ENCODE peak calls at places on chromosomes 6 and 20, in ten cellular contexts. N, L, I, Z, U, O, Y, S, Q and F are unnamed samples.

GRCh38 chr6:20931093-20931492 is 396.8 kb downstream of the CDKAL1 start:
- DNase-seq in U (no peak), I (no peak), O (no peak), Z (no peak), L (no peak), N (no peak), S (no peak), Q (no peak), Y (no peak), F (peak; percentile 3)

GRCh38 chr6:130147151-130147550 is 75.6 kb downstream of the SAMD3 start:
- DNase-seq in Z (no peak), Y (no peak), Q (no peak), N (no peak), L (no peak), O (no peak), I (no peak), S (no peak), U (no peak), F (no peak)

GRCh38 chr6:144644776-144645175 is 359.6 kb downstream of the UTRN start:
- DNase-seq in Z (no peak), Q (no peak), O (no peak), I (no peak), Y (no peak), N (no peak), S (no peak), L (no peak), U (no peak), F (no peak)

GRCh38 chr6:159935633-159936032 is 33.2 kb upstream of the IGF2R start:
- DNase-seq in S (no peak), Q (no peak), N (no peak), Y (no peak), I (no peak), U (no peak), O (no peak), L (no peak), Z (no peak), F (no peak)

GRCh38 chr20:59010321-59010994 is 3.4 kb upstream of the CTSZ start:
- DNase-seq in O (no peak), I (peak; percentile 49), U (no peak), Z (peak; percentile 16), N (peak; percentile 75), S (no peak), L (no peak), Y (no peak), Q (peak; percentile 39), F (no peak)

GRCh38 chr6:118963003-118963402 is 28.0 kb upstream of the MCM9 start:
- DNase-seq in I (no peak), S (no peak), Q (no peak), L (no peak), N (peak; percentile 5), U (no peak), O (no peak), Y (peak; percentile 7), Z (no peak), F (no peak)

GRCh38 chr6:133778414-133778813 is 110.5 kb upstream of the TCF21 start:
- DNase-seq in I (no peak), Y (no peak), U (no peak), O (no peak), Q (peak; percentile 42), Z (no peak), S (no peak), L (no peak), N (no peak), F (peak; percentile 16)

GRCh38 chr6:84976516-84977420 is 212.4 kb upstream of the TBX18 start:
- DNase-seq in Y (no peak), O (no peak), S (no peak), L (no peak), Z (no peak), U (no peak), I (no peak), N (peak; percentile 71), Q (no peak), F (no peak)

GRCh38 chr20:51363378-51363777 is 179.1 kb downstream of the NFATC2 start:
- DNase-seq in Q (no peak), O (no peak), U (no peak), Y (no peak), S (no peak), I (no peak), L (no peak), Z (no peak), N (no peak), F (no peak)

GRCh38 chr20:51368461-51369211 is 173.9 kb downstream of the NFATC2 start:
- DNase-seq in O (no peak), Y (no peak), N (no peak), Q (no peak), Z (no peak), U (no peak), L (no peak), S (no peak), I (no peak), F (no peak)

GRCh38 chr20:51366155-51366886 is 176.2 kb downstream of the NFATC2 start:
- DNase-seq in Z (peak; percentile 41), Y (peak; percentile 37), I (peak; percentile 84), L (peak; percentile 58), U (peak; percentile 91), S (peak; percentile 56), O (peak; percentile 46), Q (peak; percentile 53), N (peak; percentile 95), F (peak; percentile 62)

GRCh38 chr20:51363813-51364212 is 178.7 kb downstream of the NFATC2 start:
- DNase-seq in O (no peak), Y (no peak), L (no peak), U (no peak), Q (no peak), I (no peak), N (no peak), Z (no peak), S (no peak), F (no peak)

DNA sequence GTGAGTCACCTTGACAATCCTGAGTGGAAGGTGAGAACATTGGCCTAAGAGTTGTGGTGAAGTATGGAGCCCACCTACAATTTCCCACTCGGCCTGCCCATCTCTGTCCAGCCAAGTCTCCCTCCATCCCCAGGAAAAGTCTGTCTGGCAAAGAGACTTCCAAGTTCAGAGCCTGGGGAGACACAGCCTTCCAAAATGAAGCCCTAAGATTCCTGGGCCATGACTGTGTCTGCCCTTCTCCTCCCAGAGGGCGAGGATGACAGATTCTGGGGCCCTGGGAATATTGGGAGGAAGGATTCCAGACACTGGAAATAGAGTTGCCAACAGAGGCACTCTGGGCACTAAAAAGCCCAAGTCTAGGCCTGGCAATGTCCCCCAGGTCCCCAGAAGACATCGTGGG is 176.8 kb downstream of the NFATC2 start:
- DNase-seq in N (no peak), Z (no peak), Q (no peak), O (no peak), I (peak; percentile 40), U (no peak), L (no peak), S (no peak), Y (no peak), F (no peak)
- TF ChIP-seq POLR2A in N (no peak), Z (no peak), Q (no peak), O (no peak), I (no peak), U (no peak), L (no peak), S (no peak), Y (no peak), F (no peak)

GRCh38 chr6:111534366-111534765 is 51.3 kb upstream of the REV3L start:
- DNase-seq in L (peak; percentile 64), Q (peak; percentile 73), S (peak; percentile 51), Z (peak; percentile 76), O (peak; percentile 92), U (no peak), I (peak; percentile 71), Y (no peak), N (peak; percentile 93), F (peak; percentile 70)

GRCh38 chr6:111530218-111530617 is 47.2 kb upstream of the REV3L start:
- DNase-seq in Z (no peak), L (no peak), I (no peak), Y (no peak), U (no peak), Q (no peak), N (no peak), S (no peak), O (no peak), F (no peak)

GRCh38 chr6:111533087-111533784 is 50.2 kb upstream of the REV3L start:
- DNase-seq in I (no peak), N (no peak), Z (no peak), O (no peak), L (no peak), U (no peak), Q (no peak), Y (no peak), S (no peak), F (no peak)

GRCh38 chr6:111527367-111527766 is 44.3 kb upstream of the REV3L start:
- DNase-seq in I (no peak), Z (no peak), Q (no peak), S (no peak), O (no peak), U (no peak), Y (no peak), L (no peak), N (no peak), F (no peak)

DNA sequence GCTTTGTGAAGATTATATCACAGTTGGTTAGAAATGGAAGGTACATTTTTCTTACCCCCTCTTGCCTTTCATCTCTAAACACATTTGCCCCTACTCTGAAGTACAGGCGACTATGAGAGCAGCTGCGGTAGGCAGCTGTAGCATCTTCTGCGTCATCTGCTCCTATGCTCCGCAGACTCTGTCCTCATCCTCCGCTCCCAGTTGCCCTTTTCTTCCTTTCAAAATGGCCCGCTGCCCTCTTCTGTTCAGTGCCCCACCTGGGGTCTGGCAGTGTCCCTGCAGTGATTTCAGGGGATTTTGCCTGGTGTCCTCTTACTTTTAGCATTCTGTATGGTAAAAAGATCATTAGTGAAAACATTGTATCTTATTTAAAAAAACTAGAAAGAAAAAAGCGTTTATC is 47.8 kb upstream of the REV3L start:
- DNase-seq in N (no peak), Z (no peak), O (no peak), Q (no peak), I (no peak), L (no peak), S (no peak), Y (no peak), U (no peak), F (no peak)
- TF ChIP-seq CTCF in N (no peak), Z (no peak), O (no peak), Q (no peak), I (no peak), L (no peak), S (no peak), Y (no peak), U (no peak), F (no peak)

GRCh38 chr6:44008821-44009370 is 118.4 kb downstream of the MRPL14 start:
- DNase-seq in S (no peak), N (no peak), L (no peak), U (no peak), I (peak; percentile 28), O (no peak), Q (peak; percentile 10), Y (no peak), Z (no peak), F (no peak)
- TF ChIP-seq POLR2A in S (no peak), N (no peak), L (no peak), U (no peak), I (no peak), O (no peak), Q (no peak), Y (no peak), Z (no peak), F (no peak)

GRCh38 chr6:72037006-72037405 is 150.7 kb downstream of the RIMS1 start:
- DNase-seq in U (no peak), O (no peak), N (no peak), L (no peak), Y (no peak), I (no peak), Q (no peak), Z (no peak), S (no peak), F (no peak)

GRCh38 chr6:72035966-72036365 is 149.6 kb downstream of the RIMS1 start:
- DNase-seq in L (no peak), Z (no peak), N (no peak), U (no peak), S (no peak), Q (no peak), Y (no peak), O (no peak), I (no peak), F (no peak)

GRCh38 chr6:72035483-72035882 is 149.1 kb downstream of the RIMS1 start:
- DNase-seq in Q (no peak), Y (no peak), I (no peak), Z (no peak), N (no peak), U (no peak), S (no peak), O (no peak), L (no peak), F (no peak)

GRCh38 chr6:72032056-72032455 is 145.7 kb downstream of the RIMS1 start:
- DNase-seq in S (no peak), Q (no peak), L (no peak), Y (no peak), U (no peak), N (no peak), Z (no peak), I (no peak), O (no peak), F (no peak)

DNA sequence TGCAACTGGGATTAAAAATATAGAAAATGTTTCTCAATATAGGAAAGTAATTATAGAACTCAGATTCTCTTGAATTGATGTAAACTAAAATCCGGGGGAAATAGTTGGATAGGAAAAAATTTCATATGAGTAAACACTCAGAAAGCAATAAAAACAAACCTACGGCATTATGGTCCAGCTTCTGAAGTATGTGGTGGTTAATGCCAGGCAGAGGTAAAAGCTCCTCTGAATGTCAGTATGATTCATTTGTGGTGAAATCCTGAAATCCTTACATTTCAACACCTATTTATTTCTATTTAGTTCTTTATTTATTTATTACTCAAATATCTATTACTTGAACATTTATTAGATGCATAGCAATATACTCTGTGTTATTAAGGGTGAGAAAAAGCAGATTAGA is 145.1 kb downstream of the RIMS1 start:
- DNase-seq in Z (no peak), N (no peak), S (no peak), Q (no peak), O (no peak), I (no peak), Y (no peak), L (no peak), U (no peak), F (no peak)
- TF ChIP-seq CTCF in Z (no peak), N (no peak), S (no peak), Q (no peak), O (no peak), I (no peak), Y (no peak), L (no peak), U (no peak), F (no peak)